ENCODE peak calls at places on chromosomes 16 and 17, in four cellular contexts. One of them, this sample, is unnamed.
A peak's percentile ranks its signal among the peaks of the same experiment; 100 is the strongest.

GRCh38 chr17:27956601-27957445 is 63.7 kb upstream of the LYRM9 start:
- DNase-seq in cardiac muscle cell: peak; percentile 63
- DNase-seq in fibroblast of pulmonary artery: peak; percentile 54
- DNase-seq in neural progenitor cell: no peak
- DNase-seq in this sample: peak; percentile 24

GRCh38 chr17:29590261-29590978 is 972 bp upstream of the GIT1 start:
- DNase-seq in cardiac muscle cell: peak; percentile 48
- DNase-seq in fibroblast of pulmonary artery: peak; percentile 36
- DNase-seq in neural progenitor cell: no peak
- DNase-seq in this sample: peak; percentile 69

GRCh38 chr17:9151091-9151490 is 129.8 kb downstream of the NTN1 start:
- DNase-seq in cardiac muscle cell: no peak
- DNase-seq in fibroblast of pulmonary artery: no peak
- DNase-seq in neural progenitor cell: peak; percentile 77
- DNase-seq in this sample: no peak

GRCh38 chr17:52136173-52136572 is 22.3 kb downstream of the CA10 start:
- DNase-seq in cardiac muscle cell: no peak
- DNase-seq in fibroblast of pulmonary artery: no peak
- DNase-seq in neural progenitor cell: no peak
- DNase-seq in this sample: no peak

GRCh38 chr17:47831934-47832327 is 461 bp downstream of the LRRC46 start:
- DNase-seq in cardiac muscle cell: no peak
- DNase-seq in fibroblast of pulmonary artery: no peak
- DNase-seq in neural progenitor cell: no peak
- DNase-seq in this sample: no peak

GRCh38 chr16:12502671-12503070 is 301.0 kb downstream of the CPPED1 start:
- DNase-seq in cardiac muscle cell: no peak
- DNase-seq in fibroblast of pulmonary artery: no peak
- DNase-seq in neural progenitor cell: no peak
- DNase-seq in this sample: no peak

GRCh38 chr17:4247361-4247980 is 16.3 kb downstream of the ANKFY1 start:
- DNase-seq in cardiac muscle cell: no peak
- DNase-seq in fibroblast of pulmonary artery: no peak
- DNase-seq in neural progenitor cell: no peak
- DNase-seq in this sample: no peak

GRCh38 chr17:980406-981291 is 1.1 kb upstream of the NXN start:
- DNase-seq in cardiac muscle cell: peak; percentile 89
- DNase-seq in fibroblast of pulmonary artery: peak; percentile 89
- DNase-seq in neural progenitor cell: peak; percentile 94
- DNase-seq in this sample: peak; percentile 91

GRCh38 chr17:39739020-39739884 is 1.5 kb downstream of the GRB7 start:
- DNase-seq in cardiac muscle cell: no peak
- DNase-seq in fibroblast of pulmonary artery: no peak
- DNase-seq in neural progenitor cell: peak; percentile 73
- DNase-seq in this sample: peak; percentile 23

GRCh38 chr16:70396209-70396904 is 42.5 kb downstream of the ST3GAL2 start:
- DNase-seq in cardiac muscle cell: no peak
- DNase-seq in fibroblast of pulmonary artery: no peak
- DNase-seq in neural progenitor cell: no peak
- DNase-seq in this sample: peak; percentile 14

GRCh38 chr17:13518271-13519000 is 83.3 kb downstream of the HS3ST3A1 start:
- DNase-seq in cardiac muscle cell: no peak
- DNase-seq in fibroblast of pulmonary artery: no peak
- DNase-seq in neural progenitor cell: no peak
- DNase-seq in this sample: no peak

GRCh38 chr17:2475056-2475455 is 36.6 kb downstream of the METTL16 start:
- DNase-seq in cardiac muscle cell: no peak
- DNase-seq in fibroblast of pulmonary artery: no peak
- DNase-seq in neural progenitor cell: no peak
- DNase-seq in this sample: no peak

GRCh38 chr17:61426482-61427304 is 25.5 kb upstream of the TBX4 start:
- DNase-seq in cardiac muscle cell: no peak
- DNase-seq in fibroblast of pulmonary artery: no peak
- DNase-seq in neural progenitor cell: no peak
- DNase-seq in this sample: no peak

GRCh38 chr17:13078591-13078990 is 60.8 kb upstream of the ELAC2 start:
- DNase-seq in cardiac muscle cell: no peak
- DNase-seq in fibroblast of pulmonary artery: no peak
- DNase-seq in neural progenitor cell: no peak
- DNase-seq in this sample: no peak

GRCh38 chr16:59783191-59783590 is 1049.1 kb upstream of the GOT2 start:
- DNase-seq in cardiac muscle cell: no peak
- DNase-seq in fibroblast of pulmonary artery: no peak
- DNase-seq in neural progenitor cell: no peak
- DNase-seq in this sample: no peak

GRCh38 chr17:58252141-58252540 is 13.8 kb downstream of the LPO start:
- DNase-seq in cardiac muscle cell: no peak
- DNase-seq in fibroblast of pulmonary artery: no peak
- DNase-seq in neural progenitor cell: no peak
- DNase-seq in this sample: no peak

GRCh38 chr17:4862720-4863119 is 29.6 kb downstream of the MINK1 start:
- DNase-seq in cardiac muscle cell: no peak
- DNase-seq in fibroblast of pulmonary artery: no peak
- DNase-seq in neural progenitor cell: no peak
- DNase-seq in this sample: no peak

GRCh38 chr17:44108440-44109311 is 14.8 kb downstream of the HDAC5 start:
- DNase-seq in cardiac muscle cell: peak; percentile 94
- DNase-seq in fibroblast of pulmonary artery: peak; percentile 93
- DNase-seq in neural progenitor cell: no peak
- DNase-seq in this sample: peak; percentile 95

GRCh38 chr16:68297908-68298307 is 12.8 kb downstream of the SLC7A6OS start:
- DNase-seq in cardiac muscle cell: no peak
- DNase-seq in fibroblast of pulmonary artery: peak; percentile 15
- DNase-seq in neural progenitor cell: no peak
- DNase-seq in this sample: no peak

GRCh38 chr17:5078106-5079028 is at the start of gene ZFP3:
- DNase-seq in cardiac muscle cell: peak; percentile 87
- DNase-seq in fibroblast of pulmonary artery: peak; percentile 82
- DNase-seq in neural progenitor cell: peak; percentile 3
- DNase-seq in this sample: peak; percentile 83

GRCh38 chr17:33901085-33901484 is 354.0 kb upstream of the CCL2 start:
- DNase-seq in cardiac muscle cell: no peak
- DNase-seq in fibroblast of pulmonary artery: no peak
- DNase-seq in neural progenitor cell: no peak
- DNase-seq in this sample: no peak

GRCh38 chr17:41687828-41688640 is 651 bp upstream of the EIF1 start:
- DNase-seq in cardiac muscle cell: peak; percentile 44
- DNase-seq in fibroblast of pulmonary artery: peak; percentile 43
- DNase-seq in neural progenitor cell: no peak
- DNase-seq in this sample: no peak

GRCh38 chr16:56852401-56852730 is 12.6 kb upstream of the SLC12A3 start:
- DNase-seq in cardiac muscle cell: no peak
- DNase-seq in fibroblast of pulmonary artery: no peak
- DNase-seq in neural progenitor cell: no peak
- DNase-seq in this sample: no peak

GRCh38 chr16:56849690-56850680 is 15.0 kb upstream of the SLC12A3 start:
- DNase-seq in cardiac muscle cell: peak; percentile 64
- DNase-seq in fibroblast of pulmonary artery: peak; percentile 31
- DNase-seq in neural progenitor cell: no peak
- DNase-seq in this sample: no peak

GRCh38 chr16:56852968-56853367 is 12.0 kb upstream of the SLC12A3 start:
- DNase-seq in cardiac muscle cell: no peak
- DNase-seq in fibroblast of pulmonary artery: no peak
- DNase-seq in neural progenitor cell: no peak
- DNase-seq in this sample: no peak

GRCh38 chr16:56848955-56849689 is 15.9 kb upstream of the SLC12A3 start:
- DNase-seq in cardiac muscle cell: peak; percentile 69
- DNase-seq in fibroblast of pulmonary artery: peak; percentile 63
- DNase-seq in neural progenitor cell: no peak
- DNase-seq in this sample: peak; percentile 82

DNA sequence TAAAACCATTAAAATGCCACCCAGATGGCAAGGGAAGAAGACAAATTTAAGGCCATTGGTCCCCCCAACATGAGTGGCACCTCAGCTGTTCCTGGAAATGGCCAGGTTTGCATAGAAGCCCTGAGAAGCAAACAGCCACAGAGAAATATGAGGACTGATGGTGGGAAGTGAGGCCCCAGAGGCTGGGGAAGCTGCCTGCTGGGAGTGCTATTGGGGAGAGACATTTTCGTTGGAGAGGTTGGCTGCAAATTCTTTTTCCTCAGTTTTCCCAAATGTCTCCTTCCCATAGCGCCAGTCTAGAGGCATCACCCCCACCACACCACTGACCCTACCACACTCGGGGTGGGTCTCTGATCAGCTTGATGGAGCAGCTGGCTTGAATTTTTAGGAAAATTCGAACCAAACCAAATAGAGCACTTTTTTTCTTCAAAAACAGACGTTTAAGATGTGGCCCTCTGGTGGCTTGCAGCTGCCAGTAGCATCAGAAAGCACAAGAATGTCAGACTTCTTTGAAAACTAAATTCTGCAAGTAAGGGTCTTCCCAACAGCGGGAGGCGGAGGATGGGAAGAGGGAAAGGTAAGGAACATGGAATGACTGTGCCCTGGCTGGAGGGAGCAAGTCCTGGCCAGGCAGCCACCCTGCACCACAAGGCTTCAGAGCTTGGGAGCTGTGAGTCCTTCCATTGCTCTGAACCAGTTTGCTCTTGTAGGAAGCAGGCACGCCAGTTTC is 13.2 kb upstream of the SLC12A3 start:
- DNase-seq in cardiac muscle cell: peak; percentile 49
- DNase-seq in fibroblast of pulmonary artery: peak; percentile 52
- DNase-seq in neural progenitor cell: peak; percentile 55
- DNase-seq in this sample: peak; percentile 52
- TF ChIP-seq CTCF in cardiac muscle cell: peak; percentile 62
- TF ChIP-seq CTCF in fibroblast of pulmonary artery: peak; percentile 58
- TF ChIP-seq CTCF in neural progenitor cell: peak; percentile 66
- TF ChIP-seq CTCF in this sample: peak; percentile 67

GRCh38 chr17:50477976-50478375 is 684 bp upstream of the RSAD1 start:
- DNase-seq in cardiac muscle cell: no peak
- DNase-seq in fibroblast of pulmonary artery: no peak
- DNase-seq in neural progenitor cell: no peak
- DNase-seq in this sample: no peak
- H3K4me3 ChIP-seq in cardiac muscle cell: no peak overlapping the region
- H3K4me3 ChIP-seq in fibroblast of pulmonary artery: peak overlapping the region; percentile 91
- H3K4me3 ChIP-seq in neural progenitor cell: peak overlapping the region; percentile 65
- H3K4me3 ChIP-seq in this sample: no peak overlapping the region

GRCh38 chr16:84959045-84959576 is 52.2 kb downstream of the ZDHHC7 start:
- DNase-seq in cardiac muscle cell: no peak
- DNase-seq in fibroblast of pulmonary artery: no peak
- DNase-seq in neural progenitor cell: no peak
- DNase-seq in this sample: no peak
- TF ChIP-seq CTCF in cardiac muscle cell: no peak
- TF ChIP-seq CTCF in fibroblast of pulmonary artery: peak; percentile 24
- TF ChIP-seq CTCF in neural progenitor cell: peak; percentile 37
- TF ChIP-seq CTCF in this sample: peak; percentile 31

DNA sequence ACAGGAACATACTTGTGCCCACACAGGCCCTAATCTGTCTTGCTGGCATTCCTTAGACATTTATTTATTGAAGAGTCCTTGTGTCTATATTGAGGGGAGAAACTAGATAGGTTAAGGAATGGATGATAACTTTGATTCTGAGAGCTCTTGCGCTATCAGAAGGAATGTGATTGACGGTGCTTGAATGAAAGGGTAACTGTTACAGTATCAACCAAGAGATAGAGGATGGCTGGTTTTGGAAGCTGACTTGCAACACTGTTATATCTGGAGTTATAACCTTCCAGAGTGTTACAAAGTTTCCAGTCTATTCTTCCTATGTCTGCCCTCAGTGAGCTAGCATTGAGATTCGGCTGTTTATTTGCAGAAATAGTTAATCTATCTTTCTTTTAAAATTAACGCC is 36.5 kb downstream of the PRKCA start:
- DNase-seq in cardiac muscle cell: no peak
- DNase-seq in fibroblast of pulmonary artery: no peak
- DNase-seq in neural progenitor cell: no peak
- DNase-seq in this sample: no peak
- H3K4me3 ChIP-seq in cardiac muscle cell: no peak overlapping the region
- H3K4me3 ChIP-seq in fibroblast of pulmonary artery: no peak overlapping the region
- H3K4me3 ChIP-seq in neural progenitor cell: no peak overlapping the region
- H3K4me3 ChIP-seq in this sample: no peak overlapping the region

DNA sequence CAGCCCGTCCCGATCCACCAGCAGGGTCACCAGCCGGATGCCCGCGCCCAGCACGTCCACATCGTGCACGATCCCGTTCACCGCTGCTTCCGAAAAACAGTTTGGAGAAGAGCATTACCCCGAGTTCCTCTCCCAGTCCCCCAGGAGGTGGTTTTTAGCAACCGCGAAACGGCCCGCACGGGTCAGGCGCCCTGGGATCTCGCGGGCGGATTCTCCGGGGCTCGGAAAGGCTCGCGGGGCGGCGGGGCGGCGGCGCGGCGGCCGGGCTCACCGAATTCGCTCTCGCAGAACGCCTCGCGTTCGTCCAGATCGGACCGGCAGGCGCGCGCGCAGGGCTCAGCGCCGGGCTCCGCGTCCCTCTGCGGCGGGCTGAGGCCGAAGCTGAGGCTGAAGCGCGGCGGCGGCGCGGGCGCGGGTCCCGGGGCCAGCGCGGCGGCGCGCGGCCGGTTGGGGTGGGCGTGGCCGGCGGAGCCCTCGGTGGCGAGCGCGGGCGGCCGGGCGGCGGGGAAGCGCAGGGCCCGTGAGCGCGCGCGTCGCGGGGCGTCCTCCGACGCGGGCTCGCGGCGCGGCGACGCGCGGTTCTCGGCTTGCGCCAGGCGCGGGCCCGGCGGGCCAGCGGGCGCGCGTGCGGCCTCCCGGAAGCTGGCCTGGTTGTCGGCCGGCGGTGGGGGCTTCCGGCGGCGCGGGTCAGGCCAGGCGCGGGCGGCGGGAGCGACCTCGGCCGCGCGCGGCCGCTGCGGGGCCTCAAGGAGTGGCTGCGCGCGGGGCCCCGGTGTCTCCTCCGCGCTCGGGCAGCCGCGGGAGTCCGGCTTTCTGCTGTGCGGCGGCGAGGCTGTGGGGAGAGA is 2.9 kb downstream of the C17orf58 start:
- DNase-seq in cardiac muscle cell: peak; percentile 91
- DNase-seq in fibroblast of pulmonary artery: peak; percentile 85
- DNase-seq in neural progenitor cell: peak; percentile 97
- DNase-seq in this sample: peak; percentile 89
- TF ChIP-seq CTCF in cardiac muscle cell: no peak
- TF ChIP-seq CTCF in fibroblast of pulmonary artery: no peak
- TF ChIP-seq CTCF in neural progenitor cell: peak; percentile 5
- TF ChIP-seq CTCF in this sample: peak; percentile 22

GRCh38 chr16:50403491-50403890 is 34.7 kb upstream of the BRD7 start:
- DNase-seq in cardiac muscle cell: no peak
- DNase-seq in fibroblast of pulmonary artery: no peak
- DNase-seq in neural progenitor cell: no peak
- DNase-seq in this sample: no peak
- H3K4me3 ChIP-seq in cardiac muscle cell: no peak overlapping the region
- H3K4me3 ChIP-seq in fibroblast of pulmonary artery: no peak overlapping the region
- H3K4me3 ChIP-seq in neural progenitor cell: no peak overlapping the region
- H3K4me3 ChIP-seq in this sample: no peak overlapping the region

This sample was measured in cardiac fibroblast.